ENCODE peak calls at places on chromosomes 4 and X, in five cellular contexts. S is IMR-90, W is HFFc6, Z is uterus, M is choroid plexus epithelial cell. K is an unnamed sample.

GRCh38 chr4:18754180-18754579 is 732.6 kb upstream of the LCORL start:
- DNase-seq in W (no peak), Z (no peak), M (no peak), S (no peak), K (no peak)

GRCh38 chr4:55172694-55173287 is 47.4 kb upstream of the KDR start:
- DNase-seq in M (peak; percentile 56), S (no peak), Z (no peak), W (no peak), K (no peak)

GRCh38 chrX:44569122-44569521 is 26.5 kb upstream of the FUNDC1 start:
- DNase-seq in M (no peak), S (no peak), Z (no peak), W (no peak), K (no peak)

GRCh38 chr4:21753084-21753760 is 195.3 kb downstream of the KCNIP4 start:
- DNase-seq in Z (no peak), M (peak; percentile 59), S (no peak), W (no peak), K (no peak)

GRCh38 chr4:53421791-53422190 is 44.4 kb downstream of the FIP1L1 start:
- DNase-seq in W (no peak), Z (no peak), S (no peak), M (no peak), K (no peak)

GRCh38 chr4:63764400-63764799 is 644.9 kb downstream of the TECRL start:
- DNase-seq in S (no peak), W (no peak), M (no peak), Z (no peak), K (no peak)

GRCh38 chrX:71603618-71604017 is 14.7 kb downstream of the CXCR3 start:
- DNase-seq in M (no peak), Z (no peak), S (peak; percentile 2), W (no peak), K (no peak)

GRCh38 chr4:8600686-8601085 is 8.1 kb downstream of the CPZ start:
- DNase-seq in S (no peak), Z (no peak), W (no peak), M (no peak), K (no peak)

GRCh38 chr4:139685180-139685579 is 19.6 kb downstream of the MGST2 start:
- DNase-seq in S (no peak), M (no peak), W (no peak), Z (no peak), K (no peak)

GRCh38 chr4:121168865-121169281 is 4.8 kb upstream of the TNIP3 start:
- DNase-seq in S (no peak), M (no peak), W (no peak), Z (no peak), K (no peak)

GRCh38 chr4:87589531-87589930 is 18.8 kb upstream of the DSPP start:
- DNase-seq in W (peak; percentile 90), Z (no peak), M (peak; percentile 97), S (peak; percentile 90), K (no peak)

GRCh38 chr4:186485621-186486062 is 69.7 kb downstream of the MTNR1A start:
- DNase-seq in M (no peak), Z (peak; percentile 17), S (peak; percentile 19), W (peak; percentile 11), K (no peak)

GRCh38 chrX:19072372-19072771 is 49.9 kb downstream of the ADGRG2 start:
- DNase-seq in S (no peak), M (no peak), W (no peak), Z (no peak), K (no peak)

GRCh38 chr4:7198440-7199128 is 6.2 kb downstream of the SORCS2 start:
- DNase-seq in S (no peak), M (no peak), W (no peak), Z (peak; percentile 14), K (no peak)

GRCh38 chrX:130688360-130688759 is 214.6 kb downstream of the ENOX2 start:
- DNase-seq in S (no peak), Z (no peak), W (no peak), M (no peak), K (no peak)

GRCh38 chr4:171847751-171848150 is 34.5 kb downstream of the GALNTL6 start:
- DNase-seq in S (no peak), M (peak; percentile 13), W (no peak), Z (no peak), K (no peak)

GRCh38 chr4:97942137-97942536 is 201.1 kb downstream of the STPG2 start:
- DNase-seq in W (no peak), S (no peak), M (no peak), Z (no peak), K (no peak)

GRCh38 chr4:92606227-92606626 is 302.5 kb downstream of the GRID2 start:
- DNase-seq in S (no peak), W (no peak), Z (no peak), M (no peak), K (no peak)

GRCh38 chr4:8516996-8517550 is 63.1 kb upstream of the GPR78 start:
- DNase-seq in Z (no peak), M (no peak), S (no peak), W (no peak), K (no peak)

GRCh38 chrX:65903750-65904149 is 136.1 kb downstream of the VSIG4 start:
- DNase-seq in Z (no peak), S (no peak), W (no peak), M (no peak), K (no peak)

GRCh38 chr4:128427832-128428366 is 140.3 kb upstream of the PGRMC2 start:
- DNase-seq in Z (no peak), S (peak; percentile 68), W (peak; percentile 68), M (peak; percentile 90), K (peak; percentile 57)

GRCh38 chr4:77263247-77263646 is 106.2 kb downstream of the CCNG2 start:
- DNase-seq in M (peak; percentile 3), Z (no peak), S (peak; percentile 4), W (peak; percentile 3), K (no peak)

GRCh38 chr4:14607578-14607977 is 394.7 kb upstream of the CPEB2 start:
- DNase-seq in S (no peak), Z (no peak), W (no peak), M (peak; percentile 67), K (no peak)

GRCh38 chrX:114962209-114962608 is 55.2 kb downstream of the IL13RA2 start:
- DNase-seq in S (no peak), W (no peak), M (no peak), Z (no peak), K (no peak)

GRCh38 chrX:132810488-132810887 is 147.9 kb downstream of the HS6ST2 start:
- DNase-seq in S (no peak), Z (no peak), W (no peak), M (no peak), K (no peak)

GRCh38 chrX:5646818-5647217 is 581.8 kb downstream of the NLGN4X start:
- DNase-seq in Z (no peak), W (no peak), M (no peak), S (no peak), K (no peak)

GRCh38 chrX:149497054-149497453 is 8.1 kb downstream of the IDS start:
- DNase-seq in Z (no peak), M (no peak), W (no peak), S (no peak), K (no peak)

GRCh38 chrX:149499766-149500165 is 5.3 kb downstream of the IDS start:
- DNase-seq in S (no peak), W (no peak), M (no peak), Z (no peak), K (no peak)

GRCh38 chrX:149495573-149496071 is 9.5 kb downstream of the IDS start:
- DNase-seq in M (peak; percentile 75), Z (no peak), S (peak; percentile 69), W (peak; percentile 84), K (no peak)

GRCh38 chrX:149498767-149499166 is 6.3 kb downstream of the IDS start:
- DNase-seq in S (no peak), W (no peak), M (no peak), Z (no peak), K (no peak)

GRCh38 chrX:149497626-149498025 is 7.5 kb downstream of the IDS start:
- DNase-seq in Z (no peak), M (peak; percentile 43), S (peak; percentile 67), W (peak; percentile 72), K (no peak)
- TF ChIP-seq CTCF in Z (no peak), M (no peak), S (no peak), W (no peak), K (no peak)

DNA sequence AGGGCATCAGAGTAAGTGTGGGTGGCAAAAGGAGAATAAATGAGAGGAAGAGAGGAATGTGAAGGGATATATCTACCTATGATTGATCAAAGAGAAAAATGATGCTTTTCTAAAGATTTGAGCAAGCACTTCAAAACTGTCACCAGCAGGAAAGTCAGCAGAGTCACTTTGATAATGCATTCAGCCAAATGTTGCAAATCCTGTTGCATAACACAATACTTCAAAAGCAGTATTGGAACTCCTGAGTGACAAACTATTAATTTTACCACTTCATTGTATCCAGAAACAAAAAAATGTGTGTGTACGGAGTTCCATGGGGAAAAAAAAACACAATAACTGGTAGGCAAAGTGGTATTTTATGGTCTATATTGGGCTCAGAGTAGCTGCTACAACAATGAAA is 160.3 kb downstream of the EMCN start:
- DNase-seq in W (no peak), M (no peak), S (no peak), Z (no peak), K (no peak)
- TF ChIP-seq CTCF in W (no peak), M (no peak), S (no peak), Z (no peak), K (no peak)

GRCh38 chr4:44583393-44583792 is 68.0 kb downstream of the YIPF7 start:
- DNase-seq in S (no peak), W (no peak), Z (no peak), M (no peak), K (no peak)
- TF ChIP-seq CTCF in S (no peak), W (no peak), Z (no peak), M (no peak), K (no peak)

DNA sequence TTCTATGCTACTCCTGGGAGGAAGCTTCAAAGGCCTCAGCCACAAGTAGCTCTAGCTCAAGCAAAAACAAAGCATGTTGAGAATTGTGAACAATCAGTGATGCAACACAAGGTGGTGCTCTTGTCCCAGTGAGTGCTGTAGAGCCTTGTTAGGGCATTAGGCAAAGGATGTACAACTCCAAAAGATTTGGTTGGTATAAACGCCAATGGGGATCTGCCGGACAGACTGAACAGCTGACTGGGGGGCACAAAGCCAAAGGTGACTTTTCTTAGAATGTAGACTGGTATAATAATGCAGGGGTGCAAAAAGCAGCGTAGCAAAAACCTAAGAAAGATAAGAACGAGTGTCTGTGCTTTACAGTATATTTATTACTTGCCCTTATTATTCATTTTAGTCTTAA is 62.6 kb upstream of the ALB start:
- DNase-seq in M (peak; percentile 80), S (peak; percentile 53), W (peak; percentile 50), Z (no peak), K (peak; percentile 30)
- TF ChIP-seq CTCF in M (peak; percentile 76), S (peak; percentile 51), W (peak; percentile 78), Z (peak; percentile 30), K (peak; percentile 58)

DNA sequence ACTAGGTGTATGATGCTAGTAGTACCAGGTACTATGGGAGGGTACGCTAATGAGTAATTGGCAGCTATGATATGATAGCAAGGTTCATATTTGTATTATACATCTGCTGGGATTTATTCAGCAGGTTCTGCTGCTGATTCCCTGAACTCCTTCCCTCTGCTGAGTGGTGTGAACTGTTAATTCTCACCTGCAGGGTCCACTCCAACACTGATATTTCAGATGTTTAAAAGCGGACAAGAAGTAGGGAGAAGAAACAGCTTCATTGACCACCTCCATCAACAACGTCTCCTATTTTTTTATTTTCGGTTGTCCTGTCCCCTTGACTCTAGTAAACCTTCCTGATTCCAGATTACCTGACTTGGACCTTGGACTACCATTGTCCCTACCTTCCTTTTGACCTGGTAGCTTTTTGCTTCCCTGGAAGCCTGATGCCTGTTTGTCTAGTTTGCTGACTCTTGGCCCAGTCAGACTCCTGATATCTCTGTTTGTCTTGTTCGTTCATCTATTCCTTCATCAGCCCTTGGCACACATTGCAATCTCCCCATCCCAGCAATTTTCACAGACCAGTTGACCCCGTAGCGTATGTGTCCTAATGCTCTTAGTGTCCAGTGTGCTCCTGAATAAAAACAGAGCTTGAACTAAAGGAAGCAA is 34.0 kb upstream of the RNF128 start:
- DNase-seq in W (no peak), M (no peak), Z (no peak), S (no peak), K (peak; percentile 51)
- TF ChIP-seq CTCF in W (no peak), M (no peak), Z (no peak), S (no peak), K (no peak)